ENCODE peak calls at places on chromosomes 16 and 17, in four cellular contexts. K, H, O and W are unnamed samples.
A peak's percentile ranks its signal among the peaks of the same experiment; 100 is the strongest.

GRCh38 chr17:521168-521525 is 168.5 kb upstream of the RPH3AL start:
- DNase-seq in K (no peak), O (no peak), H (no peak), W (no peak)

GRCh38 chr16:116015-116414 is 22.5 kb downstream of the NPRL3 start:
- DNase-seq in H (peak; percentile 58), O (no peak), K (no peak), W (no peak)

GRCh38 chr16:14151256-14152030 is 80.3 kb downstream of the MRTFB start:
- DNase-seq in O (no peak), K (peak; percentile 75), H (no peak), W (no peak)

GRCh38 chr17:81511550-81511799 is 1.1 kb downstream of the ACTG1 start:
- DNase-seq in O (no peak), K (no peak), H (no peak), W (no peak)

GRCh38 chr17:43879723-43880419 is 27.5 kb downstream of the MPP2 start:
- DNase-seq in O (no peak), K (no peak), H (no peak), W (no peak)

GRCh38 chr16:69106491-69107291 is 1.2 kb downstream of the HAS3 start:
- DNase-seq in K (no peak), O (no peak), H (peak; percentile 26), W (no peak)

GRCh38 chr16:68128577-68129305 is 43.6 kb downstream of the NFATC3 start:
- DNase-seq in K (no peak), H (no peak), O (no peak), W (no peak)

GRCh38 chr17:4759776-4760236 is 11.9 kb upstream of the TM4SF5 start:
- DNase-seq in K (no peak), H (no peak), O (no peak), W (no peak)

GRCh38 chr16:60091076-60091475 is 1357.0 kb upstream of the GOT2 start:
- DNase-seq in H (no peak), K (no peak), O (no peak), W (no peak)

GRCh38 chr16:49932943-49933342 is 77.0 kb upstream of the ZNF423 start:
- DNase-seq in O (no peak), H (no peak), K (no peak), W (no peak)

GRCh38 chr16:77763994-77764393 is 24.4 kb upstream of the VAT1L start:
- DNase-seq in H (no peak), O (no peak), K (no peak), W (no peak)

GRCh38 chr17:48484850-48485249 is 46.0 kb downstream of the HOXB1 start:
- DNase-seq in O (peak; percentile 49), K (peak; percentile 45), H (no peak), W (no peak)

GRCh38 chr16:86286991-86287640 is 223.2 kb upstream of the FOXF1 start:
- DNase-seq in O (no peak), K (no peak), H (no peak), W (no peak)

GRCh38 chr16:68640972-68641371 is 4.1 kb upstream of the CDH3 start:
- DNase-seq in K (peak; percentile 45), H (no peak), O (no peak), W (no peak)

GRCh38 chr16:86566601-86566965 is at the start of gene FOXC2:
- DNase-seq in O (no peak), K (peak; percentile 75), H (peak; percentile 60), W (no peak)

GRCh38 chr17:14840616-14841231 is 424.4 kb downstream of the PMP22 start:
- DNase-seq in H (no peak), O (no peak), K (no peak), W (no peak)

GRCh38 chr16:3175157-3176153 is 12.5 kb upstream of the OR1F1 start:
- DNase-seq in K (peak; percentile 91), O (peak; percentile 80), H (peak; percentile 52), W (no peak)

GRCh38 chr16:3561626-3562025 is 15.6 kb downstream of the NLRC3 start:
- DNase-seq in K (no peak), H (no peak), O (no peak), W (no peak)

GRCh38 chr16:16014329-16015224 is 65.2 kb downstream of the ABCC1 start:
- DNase-seq in O (no peak), H (no peak), K (peak; percentile 92), W (no peak)

GRCh38 chr17:55614061-55614460 is 102.8 kb upstream of the SMIM36 start:
- DNase-seq in H (no peak), O (no peak), K (no peak), W (no peak)

GRCh38 chr17:30476726-30477082 is 504 bp upstream of the GOSR1 start:
- DNase-seq in K (no peak), H (peak; percentile 35), O (no peak), W (no peak)

GRCh38 chr16:84218961-84219360 is 20.9 kb downstream of the KCNG4 start:
- DNase-seq in H (no peak), K (no peak), O (no peak), W (no peak)

GRCh38 chr16:2955779-2956565 is 8.1 kb upstream of the KREMEN2 start:
- DNase-seq in K (no peak), H (no peak), O (no peak), W (no peak)

GRCh38 chr16:73172621-73173312 is 124.8 kb upstream of the ZFHX3 start:
- DNase-seq in O (no peak), H (peak; percentile 32), K (no peak), W (no peak)

GRCh38 chr17:7404737-7405412 is 978 bp upstream of the TMEM256 start:
- DNase-seq in K (no peak), O (no peak), H (peak; percentile 71), W (no peak)

GRCh38 chr16:13997933-13998332 is 73.2 kb upstream of the MRTFB start:
- DNase-seq in O (no peak), H (no peak), K (no peak), W (no peak)

GRCh38 chr16:50066482-50067289 is 916 bp downstream of the HEATR3 start:
- DNase-seq in K (no peak), O (no peak), H (no peak), W (no peak)

GRCh38 chr16:75071621-75072020 is 45.0 kb downstream of the LDHD start:
- DNase-seq in H (no peak), K (no peak), O (no peak), W (no peak)

GRCh38 chr16:3101841-3102470 is 2.9 kb upstream of the ZSCAN10 start:
- DNase-seq in O (no peak), K (no peak), H (no peak), W (no peak)

GRCh38 chr16:85330694-85331188 is 218.5 kb upstream of the CIBAR2 start:
- DNase-seq in K (peak; percentile 79), H (peak; percentile 86), O (peak; percentile 86), W (peak; percentile 41)

GRCh38 chr17:19753661-19754463 is 5.8 kb upstream of the ALDH3A1 start:
- DNase-seq in H (no peak), O (peak; percentile 54), K (peak; percentile 91), W (no peak)

GRCh38 chr16:84820771-84821170 is 986 bp downstream of the CRISPLD2 start:
- DNase-seq in O (no peak), H (no peak), K (no peak), W (no peak)

GRCh38 chr17:1907818-1908698 is 78.3 kb downstream of the RPA1 start:
- DNase-seq in H (no peak), O (no peak), K (no peak), W (no peak)
- H3K4me1 ChIP-seq in H (peaks cover 16% of the 10 kb centered on the region), O (no peaks in the 10 kb centered on the region), K (peaks cover 9% of the 10 kb centered on the region), W (no peaks in the 10 kb centered on the region)

GRCh38 chr17:3627768-3628167 is 8.3 kb downstream of the SHPK start:
- DNase-seq in O (no peak), H (no peak), K (no peak), W (no peak)

GRCh38 chr17:3621146-3621720 is 12.0 kb upstream of the TRPV1 start:
- DNase-seq in O (no peak), K (no peak), H (no peak), W (no peak)

GRCh38 chr17:3622977-3623594 is 13.0 kb downstream of the SHPK start:
- DNase-seq in O (no peak), H (no peak), K (no peak), W (no peak)

DNA sequence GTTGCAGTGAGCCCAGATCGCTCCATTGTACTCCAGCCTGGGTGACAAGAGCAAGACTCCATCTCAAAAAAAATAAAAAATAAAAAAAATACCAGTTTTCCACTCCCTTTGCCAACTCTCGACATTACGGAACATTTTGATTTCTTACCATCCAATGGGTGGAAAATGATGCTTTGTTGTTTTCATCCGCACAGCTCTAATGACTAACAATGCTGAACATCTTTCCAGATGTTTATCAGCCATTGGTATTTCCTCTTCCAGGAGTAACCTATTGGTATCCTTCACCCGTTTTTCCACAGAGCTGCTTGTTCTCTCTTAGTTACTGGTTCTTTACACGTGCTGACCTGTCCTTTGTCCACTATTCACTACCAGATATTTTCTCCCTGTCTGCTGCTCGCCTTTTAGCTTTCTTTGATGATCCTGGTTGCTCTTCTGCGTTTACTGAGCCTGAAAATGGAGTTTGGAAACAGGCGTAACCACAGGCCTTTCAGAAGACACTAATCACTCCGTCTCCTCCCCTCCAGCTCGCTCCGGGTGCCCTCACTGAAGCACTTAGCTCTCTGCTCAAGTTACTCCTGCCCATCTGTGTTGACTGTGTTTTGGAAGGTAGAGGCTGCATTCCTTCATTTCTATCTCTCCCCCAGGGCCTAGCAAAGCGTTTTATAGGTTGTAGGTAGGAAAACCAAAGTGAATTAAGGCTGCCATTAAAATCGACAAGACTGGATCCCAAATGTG is 9.1 kb downstream of the SHPK start:
- DNase-seq in H (no peak), O (no peak), K (no peak), W (no peak)
- H3K27ac ChIP-seq in H (no peak overlapping the region), O (no peak overlapping the region), K (no peak overlapping the region), W (no peak overlapping the region)

DNA sequence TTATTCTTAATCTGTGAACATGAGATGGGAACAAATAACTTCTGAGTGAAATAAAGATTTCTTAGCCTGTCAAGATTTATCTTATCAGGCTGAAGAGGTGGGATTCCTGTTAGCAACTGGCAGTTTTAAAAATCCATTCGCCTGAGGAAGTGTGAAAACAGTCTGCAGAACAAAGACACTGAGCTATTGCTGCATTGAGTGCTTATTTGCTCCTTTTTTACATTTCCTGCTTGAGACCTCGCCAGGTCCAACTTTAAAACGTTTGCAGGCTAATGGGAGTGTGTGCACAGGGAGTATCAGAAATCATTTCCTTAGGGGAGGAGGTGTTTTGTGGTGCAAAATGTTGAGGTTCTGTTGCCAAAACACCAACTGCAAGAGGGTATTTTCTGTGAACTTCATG is 957.8 kb upstream of the RBFOX1 start:
- DNase-seq in O (no peak), K (no peak), H (no peak), W (no peak)
- TF ChIP-seq REST in O (no peak), K (no peak), H (no peak), W (no peak)

GRCh38 chr17:32852811-32853210 is 24.1 kb downstream of the MYO1D start:
- DNase-seq in K (no peak), O (no peak), H (no peak), W (no peak)
- H3K4me1 ChIP-seq in K (peaks cover 7% of the 10 kb centered on the region), O (peaks cover 25% of the 10 kb centered on the region), H (no peaks in the 10 kb centered on the region), W (no peaks in the 10 kb centered on the region)

GRCh38 chr16:57473176-57473840 is 10.8 kb downstream of the POLR2C start:
- DNase-seq in O (no peak), K (no peak), H (no peak), W (no peak)
- H3K27ac ChIP-seq in O (no peak overlapping the region), K (peak overlapping the region; percentile 96), H (no peak overlapping the region), W (no peak overlapping the region)

GRCh38 chr16:22369221-22369811 is 5.1 kb downstream of the CDR2 start:
- DNase-seq in K (peak; percentile 40), H (no peak), O (no peak), W (peak; percentile 59)
- TF ChIP-seq REST in K (peak; percentile 86), H (peak; percentile 91), O (no peak), W (peak; percentile 72)